ENCODE peak calls at places on chromosomes 12 and 14, in nine cellular contexts. K is amniotic stem cell; T is NCI-H1930; Z is CD4-positive, CD25-positive, alpha-beta regulatory T cell; O is HTR-8/SVneo; U is Calu3; L is stromal cell of bone marrow; R is activated CD8-positive, alpha-beta memory T cell treated with anti-CD3 and anti-CD28 coated beads for 1 hour; E is AG04449. S is an unnamed sample.

GRCh38 chr12:130463259-130463658 is 125.6 kb downstream of the PIWIL1 start:
- DNase-seq in K (no peak), T (no peak), Z (no peak), O (no peak), U (no peak), L (no peak), R (no peak), E (no peak), S (no peak)

GRCh38 chr14:51014086-51014485 is 69.8 kb upstream of the PYGL start:
- DNase-seq in K (no peak), T (no peak), Z (no peak), O (no peak), U (no peak), L (peak; percentile 87), R (no peak), E (no peak), S (no peak)

GRCh38 chr12:31362115-31362758 is 36.3 kb upstream of the SINHCAF start:
- DNase-seq in K (no peak), T (no peak), Z (peak; percentile 2), O (no peak), U (peak; percentile 30), L (no peak), R (no peak), E (no peak), S (no peak)

GRCh38 chr14:31880935-31881334 is 196.2 kb upstream of the ARHGAP5 start:
- DNase-seq in K (peak; percentile 56), T (no peak), Z (no peak), O (peak; percentile 76), U (peak; percentile 14), L (peak; percentile 73), R (no peak), E (peak; percentile 82), S (no peak)

GRCh38 chr14:29601559-29602109 is 326.0 kb downstream of the PRKD1 start:
- DNase-seq in K (no peak), T (no peak), Z (no peak), O (no peak), U (no peak), L (no peak), R (no peak), E (no peak), S (no peak)

GRCh38 chr12:41988715-41989114 is 156.0 kb downstream of the GXYLT1 start:
- DNase-seq in K (no peak), T (no peak), Z (no peak), O (no peak), U (no peak), L (no peak), R (no peak), E (no peak), S (no peak)

GRCh38 chr12:109387425-109388166 is 39.9 kb downstream of the MYO1H start:
- DNase-seq in K (no peak), T (peak; percentile 19), Z (peak; percentile 38), O (peak; percentile 22), U (peak; percentile 43), L (peak; percentile 22), R (no peak), E (no peak), S (no peak)

GRCh38 chr14:36505193-36505815 is 14.7 kb downstream of the NKX2-1 start:
- DNase-seq in K (no peak), T (no peak), Z (no peak), O (no peak), U (no peak), L (no peak), R (no peak), E (no peak), S (no peak)

GRCh38 chr12:85369365-85370154 is 89.5 kb downstream of the ALX1 start:
- DNase-seq in K (no peak), T (no peak), Z (no peak), O (no peak), U (no peak), L (peak; percentile 6), R (no peak), E (no peak), S (no peak)

S was measured in esophagus squamous epithelium.